ENCODE peak calls at places on chromosomes 1 and 21, in five cellular contexts. D is K562, C is GM12878, Q is SK-N-SH, S is HepG2. E is an unnamed sample.

GRCh38 chr1:9651565-9652378 is at the start of gene PIK3CD:
- DNase-seq in D (peak; percentile 46), C (no peak), Q (peak; percentile 85), S (no peak), E (peak; percentile 76)

GRCh38 chr21:43308511-43309283 is 118.2 kb downstream of the SIK1 start:
- DNase-seq in D (no peak), C (no peak), Q (no peak), S (no peak), E (no peak)

GRCh38 chr1:168261390-168261789 is 19.3 kb upstream of the TBX19 start:
- DNase-seq in D (no peak), C (no peak), Q (no peak), S (no peak), E (no peak)

GRCh38 chr1:241533375-241534115 is 1.4 kb downstream of the KMO start:
- DNase-seq in D (no peak), C (no peak), Q (no peak), S (no peak), E (no peak)

GRCh38 chr1:3453891-3454810 is at the start of gene ARHGEF16:
- DNase-seq in D (peak; percentile 74), C (no peak), Q (peak; percentile 91), S (peak; percentile 72), E (peak; percentile 49)

GRCh38 chr1:147452809-147453208 is 88.5 kb upstream of the BCL9 start:
- DNase-seq in D (no peak), C (no peak), Q (no peak), S (no peak), E (no peak)

GRCh38 chr1:99696616-99697015 is 50.7 kb downstream of the PALMD start:
- DNase-seq in D (no peak), C (no peak), Q (no peak), S (no peak), E (no peak)

GRCh38 chr1:153697873-153698647 is 19.6 kb downstream of the NPR1 start:
- DNase-seq in D (peak; percentile 77), C (no peak), Q (peak; percentile 49), S (no peak), E (no peak)

GRCh38 chr1:30376054-30376453 is 347.3 kb downstream of the MATN1 start:
- DNase-seq in D (no peak), C (no peak), Q (no peak), S (no peak), E (no peak)

GRCh38 chr1:44423706-44424546 is 18.9 kb downstream of the RNF220 start:
- DNase-seq in D (no peak), C (no peak), Q (no peak), S (no peak), E (no peak)

GRCh38 chr1:32716312-32717126 is 13.9 kb upstream of the SYNC start:
- DNase-seq in D (peak; percentile 97), C (no peak), Q (peak; percentile 70), S (peak; percentile 89), E (peak; percentile 98)
- TF ChIP-seq RAD21 in D (no peak), C (no peak), Q (no peak), S (no peak), E (no peak)

GRCh38 chr1:58363639-58364038 is 182.9 kb downstream of the OMA1 start:
- DNase-seq in D (no peak), C (no peak), Q (no peak), S (no peak), E (no peak)
- TF ChIP-seq GABPA in D (no peak), C (no peak), Q (no peak), S (no peak), E (no peak)

DNA sequence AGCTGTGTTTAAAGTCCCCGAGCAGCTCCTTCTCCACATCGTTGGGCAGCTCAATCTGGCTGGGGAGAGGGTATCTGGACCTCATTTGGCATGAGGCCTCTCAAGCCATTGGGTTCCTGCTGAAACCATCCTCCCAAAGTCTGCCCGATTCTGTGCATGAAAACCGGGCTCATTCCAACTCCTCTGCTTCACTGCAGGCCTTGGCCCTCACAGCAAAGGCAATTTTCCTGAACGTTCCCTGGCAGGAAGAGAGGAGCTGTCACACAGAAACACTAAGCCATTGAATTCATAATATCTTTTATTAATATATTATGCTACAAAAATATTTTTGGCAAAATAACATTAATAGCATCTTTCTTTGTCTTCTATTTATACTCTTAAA is 236.9 kb downstream of the TRABD2B start:
- DNase-seq in D (no peak), C (no peak), Q (no peak), S (no peak), E (no peak)
- TF ChIP-seq RAD21 in D (no peak), C (no peak), Q (no peak), S (no peak), E (no peak)

DNA sequence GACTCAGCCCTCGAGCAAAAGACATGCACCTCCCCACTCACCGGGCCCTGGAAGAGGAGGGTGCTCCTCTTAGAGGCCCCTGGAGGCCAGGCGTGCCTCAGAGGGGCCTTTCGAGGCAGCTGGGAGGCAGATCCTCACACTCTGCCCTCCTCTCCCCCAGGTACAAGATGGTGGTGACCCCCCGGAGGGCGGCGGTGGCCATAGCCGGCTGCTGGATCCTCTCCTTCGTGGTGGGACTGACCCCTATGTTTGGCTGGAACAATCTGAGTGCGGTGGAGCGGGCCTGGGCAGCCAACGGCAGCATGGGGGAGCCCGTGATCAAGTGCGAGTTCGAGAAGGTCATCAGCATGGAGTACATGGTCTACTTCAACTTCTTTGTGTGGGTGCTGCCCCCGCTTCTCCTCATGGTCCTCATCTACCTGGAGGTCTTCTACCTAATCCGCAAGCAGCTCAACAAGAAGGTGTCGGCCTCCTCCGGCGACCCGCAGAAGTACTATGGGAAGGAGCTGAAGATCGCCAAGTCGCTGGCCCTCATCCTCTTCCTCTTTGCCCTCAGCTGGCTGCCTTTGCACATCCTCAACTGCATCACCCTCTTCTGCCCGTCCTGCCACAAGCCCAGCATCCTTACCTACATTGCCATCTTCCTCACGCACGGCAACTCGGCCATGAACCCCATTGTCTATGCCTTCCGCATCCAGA is 10.4 kb downstream of the MYBPH start:
- DNase-seq in D (no peak), C (no peak), Q (no peak), S (no peak), E (no peak)
- TF ChIP-seq GABPA in D (no peak), C (no peak), Q (no peak), S (no peak), E (no peak)

GRCh38 chr1:180860535-180860934 is 52.2 kb upstream of the KIAA1614 start:
- DNase-seq in D (no peak), C (no peak), Q (no peak), S (no peak), E (no peak)
- TF ChIP-seq RAD21 in D (no peak), C (no peak), Q (no peak), S (no peak), E (no peak)

GRCh38 chr21:34886554-34887385 is 162.3 kb downstream of the RUNX1 start:
- DNase-seq in D (peak; percentile 41), C (no peak), Q (peak; percentile 54), S (no peak), E (peak; percentile 66)
- TF ChIP-seq GABPA in D (no peak), C (no peak), Q (no peak), S (no peak), E (no peak)

GRCh38 chr1:15134285-15134684 is 19.3 kb upstream of the TMEM51 start:
- DNase-seq in D (no peak), C (no peak), Q (no peak), S (no peak), E (no peak)

GRCh38 chr1:15141933-15142647 is 11.5 kb upstream of the TMEM51 start:
- DNase-seq in D (no peak), C (no peak), Q (no peak), S (no peak), E (no peak)

GRCh38 chr1:15137807-15138206 is 15.7 kb upstream of the TMEM51 start:
- DNase-seq in D (no peak), C (no peak), Q (peak; percentile 4), S (no peak), E (no peak)

GRCh38 chr1:15145327-15145726 is 8.2 kb upstream of the TMEM51 start:
- DNase-seq in D (no peak), C (no peak), Q (no peak), S (peak; percentile 92), E (no peak)

GRCh38 chr1:15139654-15140350 is 13.7 kb upstream of the TMEM51 start:
- DNase-seq in D (peak; percentile 16), C (no peak), Q (peak; percentile 80), S (peak; percentile 96), E (peak; percentile 54)
- TF ChIP-seq RAD21 in D (no peak), C (no peak), Q (peak; percentile 18), S (peak; percentile 45), E (no peak)

DNA sequence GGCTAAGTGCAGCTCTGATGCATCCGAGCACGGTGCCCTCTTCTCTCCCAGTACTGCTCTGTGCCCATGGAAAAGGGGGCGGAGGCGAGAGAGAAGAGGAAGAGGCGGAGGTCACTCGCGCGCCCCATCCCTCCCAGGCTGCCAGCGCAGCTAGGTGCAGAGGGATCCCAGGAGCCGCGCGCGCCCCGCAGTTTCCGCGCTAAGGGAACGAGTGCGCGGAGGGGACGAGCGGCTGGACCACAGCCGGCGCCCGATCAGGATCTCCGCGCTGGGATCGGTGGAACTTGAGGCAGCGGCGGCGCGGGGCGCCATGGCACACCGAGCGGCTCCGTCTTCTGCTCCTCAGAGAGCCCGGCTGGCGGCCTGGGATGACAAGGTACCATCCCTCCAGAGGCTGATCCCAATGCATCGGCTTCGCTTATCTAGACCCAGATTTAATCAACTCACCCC is at the start of gene PTGFR:
- DNase-seq in D (no peak), C (no peak), Q (peak; percentile 73), S (no peak), E (no peak)
- TF ChIP-seq GABPA in D (no peak), C (no peak), Q (no peak), S (no peak), E (no peak)

GRCh38 chr1:207888647-207889046 is 22.3 kb downstream of the CD34 start:
- DNase-seq in D (no peak), C (no peak), Q (no peak), S (no peak), E (no peak)
- TF ChIP-seq RAD21 in D (no peak), C (no peak), Q (no peak), S (no peak), E (no peak)

E was measured in H1.